ENCODE peak calls at places on chromosomes 11 and 22, in seven cellular contexts. G is fibroblast of the aortic adventitia; M is spleen; H is stimulated activated CD4-positive, alpha-beta T cell treated with anti-CD3 and anti-CD28 coated beads, Interleukin-2, amount 100 ng/mL, for 48 hours; X is cardiac muscle cell; A is nephron progenitor cell; S is NCI-H510A. B is an unnamed sample.

GRCh38 chr11:28798286-28798685 is 690.1 kb downstream of the METTL15 start:
- DNase-seq in G (peak; percentile 35), M (no peak), H (no peak), X (no peak), A (no peak), S (no peak), B (no peak)

GRCh38 chr22:40524392-40525249 is 111.9 kb downstream of the MRTFA start:
- DNase-seq in G (peak; percentile 53), M (no peak), H (no peak), X (no peak), A (no peak), S (no peak), B (no peak)

GRCh38 chr11:96306933-96307747 is 35.9 kb downstream of the MAML2 start:
- DNase-seq in G (peak; percentile 97), M (no peak), H (no peak), X (peak; percentile 95), A (peak; percentile 20), S (no peak), B (no peak)

GRCh38 chr11:99884750-99885149 is 802.3 kb upstream of the ARHGAP42 start:
- DNase-seq in G (no peak), M (no peak), H (no peak), X (no peak), A (no peak), S (no peak), B (no peak)

GRCh38 chr11:65646921-65647701 is 9.2 kb downstream of the SIPA1 start:
- DNase-seq in G (no peak), M (peak; percentile 83), H (no peak), X (no peak), A (peak; percentile 70), S (no peak), B (no peak)

GRCh38 chr11:20125927-20126326 is 34.3 kb downstream of the DBX1 start:
- DNase-seq in G (peak; percentile 75), M (no peak), H (no peak), X (no peak), A (no peak), S (no peak), B (no peak)

GRCh38 chr22:44618400-44618799 is 83.6 kb upstream of the PRR5 start:
- DNase-seq in G (no peak), M (peak; percentile 61), H (no peak), X (no peak), A (no peak), S (no peak), B (no peak)

GRCh38 chr11:128294685-128295079 is 292.7 kb downstream of the ETS1 start:
- DNase-seq in G (peak; percentile 44), M (no peak), H (no peak), X (no peak), A (peak; percentile 7), S (no peak), B (no peak)

GRCh38 chr11:12090761-12091261 is 19.6 kb upstream of the MICAL2 start:
- DNase-seq in G (no peak), M (no peak), H (no peak), X (no peak), A (no peak), S (no peak), B (no peak)

GRCh38 chr11:18312012-18312411 is 9.9 kb downstream of the HPS5 start:
- DNase-seq in G (peak; percentile 76), M (no peak), H (no peak), X (no peak), A (no peak), S (no peak), B (no peak)

GRCh38 chr11:624705-625635 is at the start of gene CDHR5:
- DNase-seq in G (no peak), M (peak; percentile 67), H (no peak), X (no peak), A (peak; percentile 59), S (no peak), B (no peak)

GRCh38 chr22:49102367-49102766 is 725.3 kb downstream of the BRD1 start:
- DNase-seq in G (no peak), M (peak; percentile 52), H (no peak), X (no peak), A (no peak), S (no peak), B (no peak)

GRCh38 chr11:99020324-99021225 is at the start of gene CNTN5:
- DNase-seq in G (no peak), M (no peak), H (peak; percentile 2), X (peak; percentile 87), A (peak; percentile 85), S (peak; percentile 8), B (no peak)

GRCh38 chr22:37381489-37381888 is 45.8 kb downstream of the ELFN2 start:
- DNase-seq in G (no peak), M (no peak), H (no peak), X (no peak), A (no peak), S (no peak), B (no peak)

GRCh38 chr22:22993184-22993583 is 77.1 kb upstream of the GNAZ start:
- DNase-seq in G (no peak), M (no peak), H (no peak), X (no peak), A (no peak), S (no peak), B (no peak)

GRCh38 chr22:46813816-46814597 is 51.6 kb downstream of the TBC1D22A start:
- DNase-seq in G (peak; percentile 83), M (no peak), H (no peak), X (no peak), A (no peak), S (no peak), B (no peak)

GRCh38 chr11:35285471-35285870 is 133.9 kb downstream of the SLC1A2 start:
- DNase-seq in G (no peak), M (no peak), H (no peak), X (no peak), A (no peak), S (no peak), B (no peak)

GRCh38 chr22:41197046-41197807 is 7.9 kb upstream of the L3MBTL2 start:
- DNase-seq in G (peak; percentile 30), M (peak; percentile 94), H (peak; percentile 78), X (peak; percentile 89), A (peak; percentile 92), S (peak; percentile 55), B (peak; percentile 84)

GRCh38 chr11:121023848-121024751 is at the start of gene TBCEL:
- DNase-seq in G (peak; percentile 77), M (peak; percentile 96), H (peak; percentile 76), X (peak; percentile 95), A (peak; percentile 96), S (no peak), B (peak; percentile 96)

GRCh38 chr22:48673806-48674500 is 1153.7 kb downstream of the BRD1 start:
- DNase-seq in G (no peak), M (no peak), H (no peak), X (no peak), A (no peak), S (no peak), B (no peak)

GRCh38 chr22:21443735-21444421 is 23.3 kb upstream of the TMEM191C start:
- DNase-seq in G (no peak), M (peak; percentile 66), H (no peak), X (no peak), A (no peak), S (no peak), B (no peak)